ENCODE peak calls at places on chromosomes 7 and 10, in seven cellular contexts. N is BJ, C is Peyer's patch, M is M059J, Y is NCI-H1092 treated with DMSO at 0.1 percent for 48 hours, U is GM13976, R is cardiac fibroblast. S is an unnamed sample.

GRCh38 chr10:84177541-84178386 is 4.2 kb downstream of the GPR15LG start:
- DNase-seq in Y (no peak), U (peak), M (no peak), N (no peak), C (no peak), R (no peak), S (no peak)

GRCh38 chr7:138684360-138684759 is 16.8 kb downstream of the SVOPL start:
- DNase-seq in M (peak), R (no peak), Y (no peak), U (no peak), C (no peak), N (no peak), S (no peak)

GRCh38 chr7:46494026-46494425 is 573.0 kb upstream of the IGFBP3 start:
- DNase-seq in M (peak), C (no peak), Y (no peak), U (no peak), R (peak), N (peak), S (no peak)

GRCh38 chr7:149422065-149422913 is 38.6 kb downstream of the ZNF777 start:
- DNase-seq in R (peak), C (peak), U (peak), Y (peak), M (peak), N (no peak), S (peak)

GRCh38 chr7:106485031-106485551 is 175.9 kb downstream of the CCDC71L start:
- DNase-seq in N (peak), U (peak), R (peak), C (no peak), M (peak), Y (no peak), S (no peak)

GRCh38 chr10:102769375-102770107 is 25.8 kb downstream of the WBP1L start:
- DNase-seq in M (peak), C (no peak), U (no peak), R (no peak), N (no peak), Y (no peak), S (no peak)

GRCh38 chr10:127194598-127194997 is 1.8 kb downstream of the INSYN2A start:
- DNase-seq in C (no peak), Y (no peak), R (no peak), U (no peak), M (no peak), N (no peak), S (no peak)

GRCh38 chr7:45159296-45159695 is 1.7 kb downstream of the RAMP3 start:
- DNase-seq in N (no peak), C (no peak), U (no peak), Y (no peak), M (no peak), R (no peak), S (no peak)

GRCh38 chr7:41489885-41490284 is 213.0 kb downstream of the INHBA start:
- DNase-seq in N (no peak), U (no peak), Y (no peak), M (no peak), C (no peak), R (no peak), S (no peak)

GRCh38 chr7:64869121-64869725 is 33.9 kb upstream of the ZNF273 start:
- DNase-seq in C (no peak), U (peak), N (no peak), M (no peak), Y (no peak), R (no peak), S (no peak)

S was measured in H1.